ENCODE peak calls at places on chromosome 22, in eight cellular contexts. One of them, this sample, is unnamed.

GRCh38 chr22:28025866-28026575 is 107.0 kb upstream of the PITPNB start:
- DNase-seq in stimulated activated CD8-positive, alpha-beta memory T cell treated with anti-CD3 and anti-CD28 coated beads, Interleukin-12 subunit alpha, Interleukin-12 subunit beta, amount 100 ng/mL, for 1 hour: no peak
- DNase-seq in dermis microvascular lymphatic vessel endothelial cell: no peak
- DNase-seq in AG04449: no peak
- DNase-seq in RPMI7951: no peak
- DNase-seq in left cardiac atrium: no peak
- DNase-seq in GDM1: no peak
- DNase-seq in EL: no peak
- DNase-seq in this sample: no peak

GRCh38 chr22:38451404-38451803 is 3.6 kb downstream of the KCNJ4 start:
- DNase-seq in GDM1: no peak
- DNase-seq in stimulated activated CD8-positive, alpha-beta memory T cell treated with anti-CD3 and anti-CD28 coated beads, Interleukin-12 subunit alpha, Interleukin-12 subunit beta, amount 100 ng/mL, for 1 hour: no peak
- DNase-seq in RPMI7951: no peak
- DNase-seq in AG04449: no peak
- DNase-seq in EL: no peak
- DNase-seq in dermis microvascular lymphatic vessel endothelial cell: no peak
- DNase-seq in left cardiac atrium: no peak
- DNase-seq in this sample: no peak

GRCh38 chr22:50584106-50585096 is 1.8 kb upstream of the CHKB start:
- DNase-seq in dermis microvascular lymphatic vessel endothelial cell: no peak
- DNase-seq in stimulated activated CD8-positive, alpha-beta memory T cell treated with anti-CD3 and anti-CD28 coated beads, Interleukin-12 subunit alpha, Interleukin-12 subunit beta, amount 100 ng/mL, for 1 hour: no peak
- DNase-seq in EL: no peak
- DNase-seq in AG04449: no peak
- DNase-seq in left cardiac atrium: no peak
- DNase-seq in GDM1: no peak
- DNase-seq in RPMI7951: no peak
- DNase-seq in this sample: no peak

GRCh38 chr22:47421846-47422245 is 659.4 kb downstream of the TBC1D22A start:
- DNase-seq in RPMI7951: no peak
- DNase-seq in GDM1: no peak
- DNase-seq in left cardiac atrium: no peak
- DNase-seq in EL: no peak
- DNase-seq in dermis microvascular lymphatic vessel endothelial cell: no peak
- DNase-seq in stimulated activated CD8-positive, alpha-beta memory T cell treated with anti-CD3 and anti-CD28 coated beads, Interleukin-12 subunit alpha, Interleukin-12 subunit beta, amount 100 ng/mL, for 1 hour: no peak
- DNase-seq in AG04449: no peak
- DNase-seq in this sample: no peak

GRCh38 chr22:38505595-38506117 is 455 bp downstream of the DDX17 start:
- DNase-seq in left cardiac atrium: peak
- DNase-seq in dermis microvascular lymphatic vessel endothelial cell: peak
- DNase-seq in AG04449: no peak
- DNase-seq in RPMI7951: peak
- DNase-seq in EL: peak
- DNase-seq in GDM1: no peak
- DNase-seq in stimulated activated CD8-positive, alpha-beta memory T cell treated with anti-CD3 and anti-CD28 coated beads, Interleukin-12 subunit alpha, Interleukin-12 subunit beta, amount 100 ng/mL, for 1 hour: peak
- DNase-seq in this sample: peak

GRCh38 chr22:25388866-25389540 is 169.6 kb downstream of the CRYBB2 start:
- DNase-seq in RPMI7951: no peak
- DNase-seq in EL: no peak
- DNase-seq in stimulated activated CD8-positive, alpha-beta memory T cell treated with anti-CD3 and anti-CD28 coated beads, Interleukin-12 subunit alpha, Interleukin-12 subunit beta, amount 100 ng/mL, for 1 hour: no peak
- DNase-seq in left cardiac atrium: no peak
- DNase-seq in dermis microvascular lymphatic vessel endothelial cell: no peak
- DNase-seq in AG04449: no peak
- DNase-seq in GDM1: peak
- DNase-seq in this sample: no peak

GRCh38 chr22:30891781-30892180 is 76.8 kb downstream of the MORC2 start:
- DNase-seq in RPMI7951: no peak
- DNase-seq in GDM1: no peak
- DNase-seq in AG04449: no peak
- DNase-seq in EL: no peak
- DNase-seq in dermis microvascular lymphatic vessel endothelial cell: no peak
- DNase-seq in left cardiac atrium: no peak
- DNase-seq in stimulated activated CD8-positive, alpha-beta memory T cell treated with anti-CD3 and anti-CD28 coated beads, Interleukin-12 subunit alpha, Interleukin-12 subunit beta, amount 100 ng/mL, for 1 hour: no peak
- DNase-seq in this sample: peak

GRCh38 chr22:35838849-35839646 is 121.4 kb downstream of the APOL5 start:
- DNase-seq in GDM1: no peak
- DNase-seq in left cardiac atrium: no peak
- DNase-seq in AG04449: peak
- DNase-seq in EL: peak
- DNase-seq in dermis microvascular lymphatic vessel endothelial cell: no peak
- DNase-seq in RPMI7951: peak
- DNase-seq in stimulated activated CD8-positive, alpha-beta memory T cell treated with anti-CD3 and anti-CD28 coated beads, Interleukin-12 subunit alpha, Interleukin-12 subunit beta, amount 100 ng/mL, for 1 hour: no peak
- DNase-seq in this sample: no peak

GRCh38 chr22:30574095-30574981 is at the start of gene GAL3ST1:
- DNase-seq in stimulated activated CD8-positive, alpha-beta memory T cell treated with anti-CD3 and anti-CD28 coated beads, Interleukin-12 subunit alpha, Interleukin-12 subunit beta, amount 100 ng/mL, for 1 hour: no peak
- DNase-seq in AG04449: no peak
- DNase-seq in dermis microvascular lymphatic vessel endothelial cell: no peak
- DNase-seq in EL: no peak
- DNase-seq in GDM1: no peak
- DNase-seq in left cardiac atrium: no peak
- DNase-seq in RPMI7951: no peak
- DNase-seq in this sample: no peak

GRCh38 chr22:29879738-29880137 is 3.2 kb upstream of the MTMR3 start:
- DNase-seq in RPMI7951: peak
- DNase-seq in left cardiac atrium: no peak
- DNase-seq in GDM1: no peak
- DNase-seq in stimulated activated CD8-positive, alpha-beta memory T cell treated with anti-CD3 and anti-CD28 coated beads, Interleukin-12 subunit alpha, Interleukin-12 subunit beta, amount 100 ng/mL, for 1 hour: no peak
- DNase-seq in EL: peak
- DNase-seq in AG04449: no peak
- DNase-seq in dermis microvascular lymphatic vessel endothelial cell: no peak
- DNase-seq in this sample: no peak

GRCh38 chr22:37563153-37564081 is 3.1 kb downstream of the CDC42EP1 start:
- DNase-seq in GDM1: no peak
- DNase-seq in stimulated activated CD8-positive, alpha-beta memory T cell treated with anti-CD3 and anti-CD28 coated beads, Interleukin-12 subunit alpha, Interleukin-12 subunit beta, amount 100 ng/mL, for 1 hour: no peak
- DNase-seq in AG04449: peak
- DNase-seq in left cardiac atrium: peak
- DNase-seq in dermis microvascular lymphatic vessel endothelial cell: peak
- DNase-seq in EL: peak
- DNase-seq in RPMI7951: peak
- DNase-seq in this sample: peak

GRCh38 chr22:19407649-19408606 is 23.6 kb downstream of the HIRA start:
- DNase-seq in stimulated activated CD8-positive, alpha-beta memory T cell treated with anti-CD3 and anti-CD28 coated beads, Interleukin-12 subunit alpha, Interleukin-12 subunit beta, amount 100 ng/mL, for 1 hour: no peak
- DNase-seq in dermis microvascular lymphatic vessel endothelial cell: no peak
- DNase-seq in RPMI7951: peak
- DNase-seq in left cardiac atrium: peak
- DNase-seq in EL: no peak
- DNase-seq in AG04449: no peak
- DNase-seq in GDM1: no peak
- DNase-seq in this sample: no peak